ENCODE peak calls at places on chromosomes 3 and 15, in seven cellular contexts. Y is stimulated activated CD4-positive, alpha-beta T cell treated with anti-CD3 and anti-CD28 coated beads, Interleukin-15, amount 100 ng/mL, for 1 hour; X is AG09319; T is NCI-H1092 treated with DMSO at 0.1 percent for 48 hours; O is cerebellum; W is M059J; K is substantia nigra. E is an unnamed sample.

GRCh38 chr3:165202995-165203394 is 6.8 kb upstream of the SLITRK3 start:
- DNase-seq in K (no peak), Y (no peak), X (no peak), O (no peak), T (no peak), W (no peak), E (no peak)

GRCh38 chr15:98651581-98652220 is 3.4 kb downstream of the IGF1R start:
- DNase-seq in K (no peak), Y (no peak), X (no peak), W (no peak), T (no peak), O (no peak), E (no peak)

GRCh38 chr3:34843479-34843870 is 795.9 kb upstream of the ARPP21 start:
- DNase-seq in T (no peak), K (no peak), Y (no peak), O (no peak), X (no peak), W (no peak), E (no peak)

GRCh38 chr3:150006774-150007173 is 36.1 kb upstream of the PFN2 start:
- DNase-seq in T (no peak), X (no peak), O (no peak), K (no peak), Y (no peak), W (peak), E (no peak)

GRCh38 chr3:172289583-172289982 is 158.7 kb downstream of the GHSR start:
- DNase-seq in X (no peak), O (no peak), Y (no peak), W (no peak), T (no peak), K (no peak), E (no peak)

GRCh38 chr3:122929576-122930365 is 97.8 kb downstream of the SEMA5B start:
- DNase-seq in T (no peak), Y (no peak), W (no peak), K (no peak), X (no peak), O (no peak), E (no peak)

GRCh38 chr3:76610150-76610549 is 429.7 kb upstream of the ROBO2 start:
- DNase-seq in T (no peak), X (no peak), O (no peak), Y (no peak), K (no peak), W (no peak), E (no peak)

GRCh38 chr3:196322-197153 is at the start of gene CHL1:
- DNase-seq in Y (no peak), O (no peak), T (no peak), X (no peak), K (no peak), W (no peak), E (no peak)

GRCh38 chr15:91142097-91142744 is 42.2 kb downstream of the SV2B start:
- DNase-seq in T (peak), X (no peak), O (no peak), Y (no peak), K (no peak), W (no peak), E (no peak)

GRCh38 chr3:131216801-131217200 is 164.8 kb upstream of the NUDT16 start:
- DNase-seq in W (peak), X (no peak), Y (no peak), O (no peak), K (no peak), T (no peak), E (no peak)

GRCh38 chr15:90606641-90607040 is 76.9 kb downstream of the CRTC3 start:
- DNase-seq in T (no peak), W (no peak), Y (no peak), X (no peak), K (no peak), O (no peak), E (no peak)

GRCh38 chr3:32502089-32502943 is at the start of gene CMTM6:
- DNase-seq in W (peak), O (peak), K (peak), X (peak), T (peak), Y (peak), E (peak)

GRCh38 chr3:64163755-64164148 is 61.5 kb downstream of the PRICKLE2 start:
- DNase-seq in Y (no peak), X (peak), W (peak), T (no peak), O (no peak), K (no peak), E (peak)

GRCh38 chr15:34583399-34584320 is at the start of gene GOLGA8B:
- DNase-seq in O (peak), W (peak), T (peak), X (no peak), K (no peak), Y (peak), E (no peak)

GRCh38 chr3:71389911-71390573 is 193.5 kb downstream of the FOXP1 start:
- DNase-seq in W (peak), X (no peak), T (peak), Y (no peak), O (no peak), K (no peak), E (peak)

GRCh38 chr3:2839886-2840285 is 270.3 kb downstream of the IL5RA start:
- DNase-seq in W (peak), Y (no peak), X (no peak), T (no peak), O (no peak), K (no peak), E (no peak)

GRCh38 chr3:46585799-46586693 is 19.9 kb upstream of the LRRC2 start:
- DNase-seq in X (no peak), Y (no peak), T (no peak), W (no peak), K (no peak), O (no peak), E (no peak)

GRCh38 chr3:113532698-113533533 is 561 bp downstream of the SIDT1 start:
- DNase-seq in K (peak), W (no peak), X (no peak), T (peak), O (peak), Y (peak), E (no peak)

GRCh38 chr3:99509224-99509623 is 129.2 kb upstream of the COL8A1 start:
- DNase-seq in T (no peak), K (no peak), W (peak), O (no peak), Y (no peak), X (no peak), E (no peak)

GRCh38 chr15:73051811-73052678 is at the start of gene NEO1:
- DNase-seq in K (peak), T (peak), W (peak), X (peak), O (peak), Y (peak), E (peak)

GRCh38 chr15:28947241-28947674 is 61.5 kb downstream of the APBA2 start:
- DNase-seq in K (no peak), T (no peak), Y (no peak), O (no peak), X (no peak), W (no peak), E (no peak)

GRCh38 chr15:99019558-99020540 is 12.3 kb upstream of the PGPEP1L start:
- DNase-seq in W (peak), Y (no peak), O (no peak), X (peak), K (no peak), T (no peak), E (no peak)

GRCh38 chr15:100708916-100709315 is 106.5 kb downstream of the ASB7 start:
- DNase-seq in T (no peak), W (no peak), O (no peak), K (no peak), X (no peak), Y (no peak), E (no peak)

GRCh38 chr3:112634786-112635541 is 6.0 kb downstream of the CCDC80 start:
- DNase-seq in Y (no peak), K (no peak), X (no peak), O (no peak), T (no peak), W (peak), E (peak)

GRCh38 chr15:62988701-62989100 is 53.8 kb upstream of the TPM1 start:
- DNase-seq in T (no peak), O (no peak), X (no peak), K (no peak), W (no peak), Y (no peak), E (no peak)

GRCh38 chr15:40775007-40775406 is 5.2 kb downstream of the C15orf62 start:
- DNase-seq in Y (no peak), W (no peak), T (no peak), X (no peak), O (no peak), K (no peak), E (no peak)

GRCh38 chr3:32147509-32147908 is 41.1 kb downstream of the GPD1L start:
- DNase-seq in T (no peak), Y (no peak), W (no peak), X (no peak), K (no peak), O (no peak), E (no peak)

GRCh38 chr15:85730001-85730820 is 64.5 kb downstream of the KLHL25 start:
- DNase-seq in O (peak), Y (no peak), X (no peak), T (peak), K (no peak), W (peak), E (peak)

GRCh38 chr15:50077655-50078054 is 41.4 kb downstream of the ATP8B4 start:
- DNase-seq in T (no peak), Y (no peak), X (no peak), O (peak), K (no peak), W (no peak), E (no peak)

GRCh38 chr3:89113887-89114840 is 6.7 kb downstream of the EPHA3 start:
- DNase-seq in Y (no peak), X (no peak), W (peak), O (peak), T (peak), K (no peak), E (no peak)

GRCh38 chr3:132228923-132229322 is 88.3 kb upstream of the ACP3 start:
- DNase-seq in T (no peak), W (no peak), X (no peak), Y (no peak), O (no peak), K (no peak), E (no peak)

GRCh38 chr3:94249491-94250079 is 186.7 kb downstream of the NSUN3 start:
- DNase-seq in K (no peak), X (peak), T (peak), Y (no peak), O (peak), W (peak), E (peak)

GRCh38 chr3:46078712-46079400 is 51.6 kb upstream of the XCR1 start:
- DNase-seq in Y (peak), K (no peak), O (peak), W (peak), T (peak), X (peak), E (peak)

GRCh38 chr3:188472331-188472730 is 318.4 kb downstream of the LPP start:
- DNase-seq in K (no peak), X (peak), Y (no peak), O (no peak), W (peak), T (no peak), E (no peak)

GRCh38 chr15:100732359-100733055 is 130.1 kb downstream of the ASB7 start:
- DNase-seq in X (no peak), Y (no peak), T (no peak), W (peak), K (no peak), O (no peak), E (no peak)

GRCh38 chr15:88479169-88479568 is 11.7 kb downstream of the MRPS11 start:
- DNase-seq in K (no peak), T (no peak), Y (no peak), W (peak), X (no peak), O (no peak), E (no peak)

GRCh38 chr15:68252925-68253534 is 23.5 kb upstream of the CLN6 start:
- DNase-seq in O (peak), Y (no peak), W (peak), T (peak), K (no peak), X (no peak), E (peak)